ENCODE peak calls at places on chromosomes 11 and 22, in six cellular contexts. F, K, Z, D, A and M are unnamed samples.

GRCh38 chr11:72591785-72592490 is 82.3 kb downstream of the PDE2A start:
- DNase-seq in F (no peak), K (no peak), Z (no peak), D (no peak), A (no peak), M (no peak)

GRCh38 chr11:86741489-86742435 is 58.6 kb upstream of the PRSS23 start:
- DNase-seq in F (no peak), K (peak), Z (peak), D (peak), A (peak), M (no peak)

GRCh38 chr11:119339581-119340334 is 925 bp downstream of the C1QTNF5 start:
- DNase-seq in F (peak), K (peak), Z (peak), D (no peak), A (peak), M (no peak)

GRCh38 chr11:47156951-47157350 is 19.7 kb downstream of the ARFGAP2 start:
- DNase-seq in F (no peak), K (no peak), Z (no peak), D (no peak), A (no peak), M (no peak)

GRCh38 chr11:34631737-34632104 is 10.8 kb downstream of the EHF start:
- DNase-seq in F (no peak), K (no peak), Z (no peak), D (no peak), A (no peak), M (no peak)

GRCh38 chr11:46381046-46381835 is at the start of gene MDK:
- DNase-seq in F (peak), K (no peak), Z (no peak), D (no peak), A (peak), M (peak)

GRCh38 chr22:49968313-49968830 is 7.8 kb downstream of the PIM3 start:
- DNase-seq in F (no peak), K (no peak), Z (no peak), D (no peak), A (no peak), M (no peak)

GRCh38 chr11:117597083-117597482 is 199.9 kb downstream of the DSCAML1 start:
- DNase-seq in F (peak), K (peak), Z (peak), D (peak), A (peak), M (peak)

GRCh38 chr11:44047298-44047697 is 483 bp upstream of the ACCSL start:
- DNase-seq in F (no peak), K (no peak), Z (no peak), D (no peak), A (no peak), M (no peak)

GRCh38 chr11:45932217-45932616 is 9.8 kb downstream of the LARGE2 start:
- DNase-seq in F (no peak), K (no peak), Z (no peak), D (no peak), A (no peak), M (no peak)

GRCh38 chr11:23903044-23903704 is 593.7 kb upstream of the LUZP2 start:
- DNase-seq in F (no peak), K (peak), Z (peak), D (peak), A (peak), M (peak)

GRCh38 chr11:129625930-129626329 is 189.7 kb upstream of the TMEM45B start:
- DNase-seq in F (no peak), K (no peak), Z (no peak), D (no peak), A (no peak), M (peak)

GRCh38 chr22:17939579-17939978 is 84.8 kb downstream of the MICAL3 start:
- DNase-seq in F (no peak), K (no peak), Z (no peak), D (no peak), A (no peak), M (no peak)

GRCh38 chr11:124736738-124737137 is 3.0 kb upstream of the NRGN start:
- DNase-seq in F (no peak), K (no peak), Z (no peak), D (no peak), A (no peak), M (no peak)

GRCh38 chr11:34987617-34988016 is 71.2 kb downstream of the PDHX start:
- DNase-seq in F (no peak), K (peak), Z (peak), D (peak), A (no peak), M (no peak)

GRCh38 chr11:81895258-81895657 is 838.4 kb downstream of the FAM181B start:
- DNase-seq in F (no peak), K (no peak), Z (no peak), D (no peak), A (no peak), M (no peak)

GRCh38 chr11:2653930-2654739 is 45.7 kb downstream of the KCNQ1OT1 start:
- DNase-seq in F (no peak), K (no peak), Z (no peak), D (no peak), A (no peak), M (no peak)

GRCh38 chr11:20754957-20755356 is 85.6 kb downstream of the NELL1 start:
- DNase-seq in F (peak), K (no peak), Z (no peak), D (no peak), A (no peak), M (no peak)

GRCh38 chr11:68021167-68021787 is 9.2 kb upstream of the NDUFS8 start:
- DNase-seq in F (peak), K (no peak), Z (no peak), D (no peak), A (no peak), M (peak)

GRCh38 chr22:36331912-36332622 is 55.7 kb downstream of the MYH9 start:
- DNase-seq in F (no peak), K (peak), Z (peak), D (peak), A (peak), M (peak)

GRCh38 chr11:116701297-116701801 is 71.4 kb downstream of the BUD13 start:
- DNase-seq in F (no peak), K (no peak), Z (no peak), D (no peak), A (no peak), M (no peak)

GRCh38 chr11:1029051-1029450 is 7.5 kb downstream of the MUC6 start:
- DNase-seq in F (no peak), K (no peak), Z (no peak), D (no peak), A (no peak), M (no peak)

DNA sequence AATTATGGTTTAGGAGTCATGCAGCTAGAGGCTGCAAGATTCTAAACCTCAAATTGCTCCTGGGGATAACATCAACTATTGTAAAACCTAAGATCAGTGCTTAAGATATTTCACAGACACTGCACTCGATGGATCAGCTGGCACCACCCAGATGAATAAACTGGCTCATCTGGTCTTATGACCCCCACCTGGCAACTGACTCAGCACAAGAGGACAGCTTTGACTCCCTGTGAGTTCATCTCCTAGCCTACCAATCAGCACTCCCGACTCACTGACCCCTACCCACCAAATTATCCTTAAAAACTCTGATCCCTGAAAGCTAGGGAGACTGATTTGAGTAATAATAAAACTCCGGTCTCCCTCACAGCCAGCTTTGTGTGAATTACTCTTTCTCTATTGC is 782 bp upstream of the TTC12 start:
- DNase-seq in F (no peak), K (no peak), Z (no peak), D (peak), A (no peak), M (no peak)
- H3K4me3 ChIP-seq in F (no peak), K (no peak), Z (peak), D (no peak), A (peak), M (no peak)

GRCh38 chr11:134452026-134452848 is 40.2 kb upstream of the B3GAT1 start:
- DNase-seq in F (no peak), K (no peak), Z (no peak), D (no peak), A (no peak), M (no peak)
- H3K9ac ChIP-seq in F (no peak), K (no peak), Z (no peak), D (no peak), A (no peak), M (no peak)

GRCh38 chr11:14577835-14578529 is 57.8 kb upstream of the PSMA1 start:
- DNase-seq in F (no peak), K (no peak), Z (peak), D (no peak), A (no peak), M (no peak)
- H3K4me3 ChIP-seq in F (no peak), K (no peak), Z (no peak), D (no peak), A (no peak), M (no peak)

DNA sequence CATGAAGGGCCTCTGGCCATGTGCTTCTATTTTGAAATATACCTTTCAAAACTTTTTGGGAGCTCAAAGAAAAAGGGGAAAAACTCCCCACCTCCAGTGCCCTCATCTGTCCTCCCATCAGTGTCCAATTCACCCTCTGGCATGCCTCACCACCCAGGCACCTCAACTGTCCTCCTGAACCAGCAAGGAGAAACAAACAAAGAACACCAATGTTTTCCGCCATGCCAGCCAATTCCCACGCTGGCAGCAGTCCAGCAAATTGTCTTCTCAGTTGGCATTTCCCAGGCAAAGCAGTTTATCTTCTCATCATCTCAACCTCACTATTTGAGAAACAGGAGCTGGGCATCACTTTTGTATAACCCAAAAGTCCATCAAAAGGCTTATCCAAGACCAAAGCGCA is 496.9 kb downstream of the SOX6 start:
- DNase-seq in F (no peak), K (no peak), Z (no peak), D (no peak), A (no peak), M (no peak)
- H3K9ac ChIP-seq in F (no peak), K (no peak), Z (no peak), D (no peak), A (no peak), M (no peak)

GRCh38 chr11:62393735-62394134 is 25.1 kb upstream of the SCGB1A1 start:
- DNase-seq in F (no peak), K (no peak), Z (no peak), D (no peak), A (no peak), M (no peak)
- H3K4me3 ChIP-seq in F (no peak), K (no peak), Z (no peak), D (no peak), A (no peak), M (no peak)

GRCh38 chr11:9596926-9597325 is 23.5 kb downstream of the WEE1 start:
- DNase-seq in F (no peak), K (no peak), Z (no peak), D (peak), A (no peak), M (peak)

GRCh38 chr11:9601876-9602199 is 28.4 kb downstream of the WEE1 start:
- DNase-seq in F (no peak), K (no peak), Z (no peak), D (no peak), A (no peak), M (no peak)

GRCh38 chr11:9600651-9601040 is 27.2 kb downstream of the WEE1 start:
- DNase-seq in F (no peak), K (no peak), Z (peak), D (peak), A (no peak), M (peak)

GRCh38 chr11:9601041-9601875 is 27.8 kb downstream of the WEE1 start:
- DNase-seq in F (no peak), K (peak), Z (peak), D (peak), A (no peak), M (no peak)

DNA sequence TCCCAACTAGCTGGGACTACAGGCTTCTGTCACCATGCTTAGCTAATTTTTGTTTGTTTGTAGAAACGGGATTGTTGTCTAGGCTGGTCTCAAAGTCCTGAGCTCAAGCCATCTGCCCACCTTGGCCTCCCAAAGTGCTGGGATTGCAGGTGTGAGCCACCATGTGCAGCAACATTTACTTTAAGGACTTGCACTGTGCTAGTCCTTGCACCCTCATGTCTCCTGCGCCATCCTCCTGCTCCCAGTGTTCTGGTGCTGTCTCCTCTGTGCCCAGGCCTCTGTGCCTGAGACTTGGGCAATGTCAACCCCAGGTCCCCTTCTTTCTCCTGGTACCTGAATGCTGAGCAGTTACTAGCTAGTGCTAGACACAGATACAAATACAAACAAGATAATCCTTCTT is 26.7 kb downstream of the WEE1 start:
- DNase-seq in F (no peak), K (no peak), Z (no peak), D (no peak), A (no peak), M (no peak)
- H3K9ac ChIP-seq in F (no peak), K (no peak), Z (no peak), D (no peak), A (no peak), M (no peak)

GRCh38 chr22:20432244-20432686 is 5.4 kb downstream of the SCARF2 start:
- DNase-seq in F (no peak), K (no peak), Z (no peak), D (no peak), A (no peak), M (no peak)

GRCh38 chr22:20431520-20432237 is 5.9 kb downstream of the SCARF2 start:
- DNase-seq in F (peak), K (no peak), Z (no peak), D (no peak), A (no peak), M (no peak)

GRCh38 chr22:20429254-20430100 is 8.1 kb downstream of the SCARF2 start:
- DNase-seq in F (peak), K (no peak), Z (no peak), D (no peak), A (no peak), M (peak)

GRCh38 chr22:20430101-20430640 is 7.5 kb downstream of the SCARF2 start:
- DNase-seq in F (no peak), K (no peak), Z (no peak), D (no peak), A (no peak), M (peak)

GRCh38 chr22:20430641-20431519 is 6.7 kb downstream of the SCARF2 start:
- DNase-seq in F (peak), K (peak), Z (peak), D (no peak), A (no peak), M (peak)
- H3K4me3 ChIP-seq in F (peak), K (no peak), Z (no peak), D (no peak), A (no peak), M (peak)